ENCODE peak calls at places on chromosome 11, in nine cellular contexts. H is fibroblast of gingiva; S is cardiac muscle cell; Z is tibial artery; A is activated CD4-positive, alpha-beta T cell treated with anti-CD3 and anti-CD28 coated beads for 4 hours; T is LoVo; X is HuH-7.5; Y is activated T-helper 9 cell treated with anti-CD3 and anti-CD28 coated beads, Interleukin-2, amount 50 U/mL, for 16 hours; U is stimulated activated CD8-positive, alpha-beta memory T cell treated with anti-CD3 and anti-CD28 coated beads, Interleukin-15, amount 100 ng/mL, for 1 hour. D is an unnamed sample.

GRCh38 chr11:90510839-90511238 is 288.0 kb upstream of the CHORDC1 start:
- DNase-seq in H (no peak), S (no peak), Z (no peak), A (no peak), T (no peak), X (no peak), Y (no peak), U (no peak), D (no peak)

GRCh38 chr11:78767409-78767932 is 192.8 kb upstream of the NARS2 start:
- DNase-seq in H (no peak), S (no peak), Z (no peak), A (no peak), T (no peak), X (no peak), Y (no peak), U (no peak), D (no peak)

GRCh38 chr11:110989734-110990133 is 255.8 kb upstream of the POU2AF2 start:
- DNase-seq in H (peak), S (peak), Z (peak), A (no peak), T (no peak), X (no peak), Y (no peak), U (no peak), D (no peak)

GRCh38 chr11:134521001-134521400 is 109.0 kb upstream of the B3GAT1 start:
- DNase-seq in H (no peak), S (no peak), Z (no peak), A (no peak), T (no peak), X (no peak), Y (no peak), U (no peak), D (no peak)

GRCh38 chr11:77725433-77725832 is 87.8 kb upstream of the CLNS1A start:
- DNase-seq in H (no peak), S (no peak), Z (no peak), A (no peak), T (no peak), X (no peak), Y (no peak), U (no peak), D (no peak)

GRCh38 chr11:102669664-102670063 is 35.9 kb downstream of the MMP27 start:
- DNase-seq in H (no peak), S (no peak), Z (no peak), A (no peak), T (no peak), X (no peak), Y (no peak), U (no peak), D (no peak)

GRCh38 chr11:62394825-62395538 is 23.9 kb upstream of the SCGB1A1 start:
- DNase-seq in H (peak), S (peak), Z (peak), A (peak), T (peak), X (peak), Y (no peak), U (no peak), D (peak)

GRCh38 chr11:789951-790350 is at the start of gene CEND1:
- DNase-seq in H (peak), S (peak), Z (no peak), A (peak), T (no peak), X (no peak), Y (no peak), U (no peak), D (no peak)

GRCh38 chr11:97140885-97141494 is 751.2 kb downstream of the JRKL start:
- DNase-seq in H (no peak), S (peak), Z (no peak), A (no peak), T (peak), X (no peak), Y (no peak), U (no peak), D (no peak)

GRCh38 chr11:45106006-45106405 is 40.4 kb upstream of the PRDM11 start:
- DNase-seq in H (no peak), S (no peak), Z (no peak), A (no peak), T (no peak), X (no peak), Y (no peak), U (no peak), D (no peak)

GRCh38 chr11:113947989-113948388 is 26.9 kb upstream of the HTR3A start:
- DNase-seq in H (no peak), S (no peak), Z (no peak), A (no peak), T (no peak), X (no peak), Y (no peak), U (no peak), D (no peak)

GRCh38 chr11:59755701-59756495 is 722 bp downstream of the STX3 start:
- DNase-seq in H (peak), S (peak), Z (peak), A (peak), T (peak), X (peak), Y (peak), U (peak), D (peak)

GRCh38 chr11:125389339-125390166 is 106.5 kb downstream of the FEZ1 start:
- DNase-seq in H (no peak), S (no peak), Z (no peak), A (no peak), T (no peak), X (no peak), Y (no peak), U (no peak), D (no peak)